ENCODE peak calls at places on chromosomes 2 and 18, in five cellular contexts. One of them, this sample, is unnamed.

GRCh38 chr2:181790716-181791649 is 100.5 kb upstream of the ITPRID2 start:
- DNase-seq in HuH-7: no peak
- DNase-seq in hypothalamus: no peak
- DNase-seq in stimulated activated CD4-positive, alpha-beta T cell treated with anti-CD3 and anti-CD28 coated beads, TNF-alpha, amount 100 ng/mL, for 4 hours: no peak
- DNase-seq in HFFc6: peak
- DNase-seq in this sample: peak

GRCh38 chr18:35005963-35006577 is 35.1 kb upstream of the MAPRE2 start:
- DNase-seq in HuH-7: peak
- DNase-seq in hypothalamus: no peak
- DNase-seq in stimulated activated CD4-positive, alpha-beta T cell treated with anti-CD3 and anti-CD28 coated beads, TNF-alpha, amount 100 ng/mL, for 4 hours: no peak
- DNase-seq in HFFc6: peak
- DNase-seq in this sample: peak

GRCh38 chr2:142095647-142096046 is 35.2 kb downstream of the LRP1B start:
- DNase-seq in HuH-7: no peak
- DNase-seq in hypothalamus: no peak
- DNase-seq in stimulated activated CD4-positive, alpha-beta T cell treated with anti-CD3 and anti-CD28 coated beads, TNF-alpha, amount 100 ng/mL, for 4 hours: no peak
- DNase-seq in HFFc6: no peak
- DNase-seq in this sample: no peak

GRCh38 chr18:10226971-10227370 is 227.5 kb upstream of the APCDD1 start:
- DNase-seq in HuH-7: no peak
- DNase-seq in hypothalamus: no peak
- DNase-seq in stimulated activated CD4-positive, alpha-beta T cell treated with anti-CD3 and anti-CD28 coated beads, TNF-alpha, amount 100 ng/mL, for 4 hours: no peak
- DNase-seq in HFFc6: no peak
- DNase-seq in this sample: no peak

GRCh38 chr18:5425721-5426120 is 118.1 kb downstream of the EPB41L3 start:
- DNase-seq in HuH-7: no peak
- DNase-seq in hypothalamus: no peak
- DNase-seq in stimulated activated CD4-positive, alpha-beta T cell treated with anti-CD3 and anti-CD28 coated beads, TNF-alpha, amount 100 ng/mL, for 4 hours: no peak
- DNase-seq in HFFc6: no peak
- DNase-seq in this sample: no peak

GRCh38 chr2:112483821-112484220 is 1.9 kb downstream of the TTL start:
- DNase-seq in HuH-7: no peak
- DNase-seq in hypothalamus: no peak
- DNase-seq in stimulated activated CD4-positive, alpha-beta T cell treated with anti-CD3 and anti-CD28 coated beads, TNF-alpha, amount 100 ng/mL, for 4 hours: no peak
- DNase-seq in HFFc6: no peak
- DNase-seq in this sample: no peak

GRCh38 chr2:37350917-37351316 is 6.5 kb downstream of the QPCT start:
- DNase-seq in HuH-7: no peak
- DNase-seq in hypothalamus: no peak
- DNase-seq in stimulated activated CD4-positive, alpha-beta T cell treated with anti-CD3 and anti-CD28 coated beads, TNF-alpha, amount 100 ng/mL, for 4 hours: no peak
- DNase-seq in HFFc6: no peak
- DNase-seq in this sample: no peak

GRCh38 chr18:46917808-46918600 is 602 bp downstream of the KATNAL2 start:
- DNase-seq in HuH-7: no peak
- DNase-seq in hypothalamus: no peak
- DNase-seq in stimulated activated CD4-positive, alpha-beta T cell treated with anti-CD3 and anti-CD28 coated beads, TNF-alpha, amount 100 ng/mL, for 4 hours: no peak
- DNase-seq in HFFc6: peak
- DNase-seq in this sample: peak

GRCh38 chr2:14451312-14451711 is 181.2 kb upstream of the LRATD1 start:
- DNase-seq in HuH-7: no peak
- DNase-seq in hypothalamus: no peak
- DNase-seq in stimulated activated CD4-positive, alpha-beta T cell treated with anti-CD3 and anti-CD28 coated beads, TNF-alpha, amount 100 ng/mL, for 4 hours: no peak
- DNase-seq in HFFc6: no peak
- DNase-seq in this sample: no peak

GRCh38 chr2:225177098-225177497 is 134.8 kb upstream of the DOCK10 start:
- DNase-seq in HuH-7: no peak
- DNase-seq in hypothalamus: no peak
- DNase-seq in stimulated activated CD4-positive, alpha-beta T cell treated with anti-CD3 and anti-CD28 coated beads, TNF-alpha, amount 100 ng/mL, for 4 hours: no peak
- DNase-seq in HFFc6: peak
- DNase-seq in this sample: no peak

GRCh38 chr2:213232649-213233437 is 51.4 kb upstream of the SPAG16 start:
- DNase-seq in HuH-7: no peak
- DNase-seq in hypothalamus: no peak
- DNase-seq in stimulated activated CD4-positive, alpha-beta T cell treated with anti-CD3 and anti-CD28 coated beads, TNF-alpha, amount 100 ng/mL, for 4 hours: no peak
- DNase-seq in HFFc6: peak
- DNase-seq in this sample: no peak

GRCh38 chr2:56034258-56034657 is 110.7 kb upstream of the EFEMP1 start:
- DNase-seq in HuH-7: no peak
- DNase-seq in hypothalamus: no peak
- DNase-seq in stimulated activated CD4-positive, alpha-beta T cell treated with anti-CD3 and anti-CD28 coated beads, TNF-alpha, amount 100 ng/mL, for 4 hours: no peak
- DNase-seq in HFFc6: no peak
- DNase-seq in this sample: no peak

GRCh38 chr2:160612266-160612864 is 118.8 kb upstream of the RBMS1 start:
- DNase-seq in HuH-7: no peak
- DNase-seq in hypothalamus: no peak
- DNase-seq in stimulated activated CD4-positive, alpha-beta T cell treated with anti-CD3 and anti-CD28 coated beads, TNF-alpha, amount 100 ng/mL, for 4 hours: no peak
- DNase-seq in HFFc6: no peak
- DNase-seq in this sample: no peak

GRCh38 chr2:36380624-36381481 is 25.3 kb downstream of the CRIM1 start:
- DNase-seq in HuH-7: peak
- DNase-seq in hypothalamus: no peak
- DNase-seq in stimulated activated CD4-positive, alpha-beta T cell treated with anti-CD3 and anti-CD28 coated beads, TNF-alpha, amount 100 ng/mL, for 4 hours: no peak
- DNase-seq in HFFc6: peak
- DNase-seq in this sample: peak

GRCh38 chr2:197500503-197501179 is 462 bp downstream of the HSPE1 start:
- DNase-seq in HuH-7: no peak
- DNase-seq in hypothalamus: no peak
- DNase-seq in stimulated activated CD4-positive, alpha-beta T cell treated with anti-CD3 and anti-CD28 coated beads, TNF-alpha, amount 100 ng/mL, for 4 hours: no peak
- DNase-seq in HFFc6: no peak
- DNase-seq in this sample: no peak

GRCh38 chr2:176658708-176659107 is 389.5 kb downstream of the MTX2 start:
- DNase-seq in HuH-7: no peak
- DNase-seq in hypothalamus: no peak
- DNase-seq in stimulated activated CD4-positive, alpha-beta T cell treated with anti-CD3 and anti-CD28 coated beads, TNF-alpha, amount 100 ng/mL, for 4 hours: no peak
- DNase-seq in HFFc6: no peak
- DNase-seq in this sample: no peak

GRCh38 chr2:216328347-216328746 is 43.9 kb downstream of the MARCHF4 start:
- DNase-seq in HuH-7: peak
- DNase-seq in hypothalamus: no peak
- DNase-seq in stimulated activated CD4-positive, alpha-beta T cell treated with anti-CD3 and anti-CD28 coated beads, TNF-alpha, amount 100 ng/mL, for 4 hours: no peak
- DNase-seq in HFFc6: no peak
- DNase-seq in this sample: no peak

GRCh38 chr2:131682122-131682944 is 154.6 kb downstream of the CCDC74A start:
- DNase-seq in HuH-7: peak
- DNase-seq in hypothalamus: peak
- DNase-seq in stimulated activated CD4-positive, alpha-beta T cell treated with anti-CD3 and anti-CD28 coated beads, TNF-alpha, amount 100 ng/mL, for 4 hours: peak
- DNase-seq in HFFc6: peak
- DNase-seq in this sample: peak

GRCh38 chr2:212379103-212379502 is 159.5 kb downstream of the ERBB4 start:
- DNase-seq in HuH-7: no peak
- DNase-seq in hypothalamus: no peak
- DNase-seq in stimulated activated CD4-positive, alpha-beta T cell treated with anti-CD3 and anti-CD28 coated beads, TNF-alpha, amount 100 ng/mL, for 4 hours: no peak
- DNase-seq in HFFc6: no peak
- DNase-seq in this sample: no peak

GRCh38 chr2:98445167-98445522 is 487 bp downstream of the INPP4A start:
- DNase-seq in HuH-7: peak
- DNase-seq in hypothalamus: no peak
- DNase-seq in stimulated activated CD4-positive, alpha-beta T cell treated with anti-CD3 and anti-CD28 coated beads, TNF-alpha, amount 100 ng/mL, for 4 hours: no peak
- DNase-seq in HFFc6: no peak
- DNase-seq in this sample: no peak

GRCh38 chr2:235029054-235029453 is 77.2 kb downstream of the SH3BP4 start:
- DNase-seq in HuH-7: no peak
- DNase-seq in hypothalamus: no peak
- DNase-seq in stimulated activated CD4-positive, alpha-beta T cell treated with anti-CD3 and anti-CD28 coated beads, TNF-alpha, amount 100 ng/mL, for 4 hours: no peak
- DNase-seq in HFFc6: no peak
- DNase-seq in this sample: no peak

GRCh38 chr2:72673279-72673678 is 152.6 kb downstream of the EXOC6B start:
- DNase-seq in HuH-7: peak
- DNase-seq in hypothalamus: no peak
- DNase-seq in stimulated activated CD4-positive, alpha-beta T cell treated with anti-CD3 and anti-CD28 coated beads, TNF-alpha, amount 100 ng/mL, for 4 hours: no peak
- DNase-seq in HFFc6: no peak
- DNase-seq in this sample: no peak

GRCh38 chr2:204072443-204073324 is 136.1 kb downstream of the ICOS start:
- DNase-seq in HuH-7: peak
- DNase-seq in hypothalamus: no peak
- DNase-seq in stimulated activated CD4-positive, alpha-beta T cell treated with anti-CD3 and anti-CD28 coated beads, TNF-alpha, amount 100 ng/mL, for 4 hours: peak
- DNase-seq in HFFc6: no peak
- DNase-seq in this sample: no peak

GRCh38 chr2:28951910-28952805 is 28.9 kb upstream of the TOGARAM2 start:
- DNase-seq in HuH-7: no peak
- DNase-seq in hypothalamus: no peak
- DNase-seq in stimulated activated CD4-positive, alpha-beta T cell treated with anti-CD3 and anti-CD28 coated beads, TNF-alpha, amount 100 ng/mL, for 4 hours: no peak
- DNase-seq in HFFc6: no peak
- DNase-seq in this sample: no peak

GRCh38 chr18:13527256-13527655 is 199.1 kb downstream of the FAM210A start:
- DNase-seq in HuH-7: no peak
- DNase-seq in hypothalamus: no peak
- DNase-seq in stimulated activated CD4-positive, alpha-beta T cell treated with anti-CD3 and anti-CD28 coated beads, TNF-alpha, amount 100 ng/mL, for 4 hours: no peak
- DNase-seq in HFFc6: no peak
- DNase-seq in this sample: no peak

GRCh38 chr2:239267411-239267941 is 133.3 kb downstream of the HDAC4 start:
- DNase-seq in HuH-7: no peak
- DNase-seq in hypothalamus: no peak
- DNase-seq in stimulated activated CD4-positive, alpha-beta T cell treated with anti-CD3 and anti-CD28 coated beads, TNF-alpha, amount 100 ng/mL, for 4 hours: peak
- DNase-seq in HFFc6: peak
- DNase-seq in this sample: no peak

GRCh38 chr2:223027442-223027841 is 24.5 kb upstream of the KCNE4 start:
- DNase-seq in HuH-7: no peak
- DNase-seq in hypothalamus: no peak
- DNase-seq in stimulated activated CD4-positive, alpha-beta T cell treated with anti-CD3 and anti-CD28 coated beads, TNF-alpha, amount 100 ng/mL, for 4 hours: no peak
- DNase-seq in HFFc6: peak
- DNase-seq in this sample: no peak

GRCh38 chr18:13463526-13463925 is 245.0 kb downstream of the LDLRAD4 start:
- DNase-seq in HuH-7: no peak
- DNase-seq in hypothalamus: no peak
- DNase-seq in stimulated activated CD4-positive, alpha-beta T cell treated with anti-CD3 and anti-CD28 coated beads, TNF-alpha, amount 100 ng/mL, for 4 hours: no peak
- DNase-seq in HFFc6: no peak
- DNase-seq in this sample: no peak

GRCh38 chr2:112153179-112153490 is 14.9 kb downstream of the FBLN7 start:
- DNase-seq in HuH-7: no peak
- DNase-seq in hypothalamus: no peak
- DNase-seq in stimulated activated CD4-positive, alpha-beta T cell treated with anti-CD3 and anti-CD28 coated beads, TNF-alpha, amount 100 ng/mL, for 4 hours: no peak
- DNase-seq in HFFc6: peak
- DNase-seq in this sample: no peak

GRCh38 chr2:113124181-113124961 is 3.0 kb upstream of the IL1RN start:
- DNase-seq in HuH-7: no peak
- DNase-seq in hypothalamus: no peak
- DNase-seq in stimulated activated CD4-positive, alpha-beta T cell treated with anti-CD3 and anti-CD28 coated beads, TNF-alpha, amount 100 ng/mL, for 4 hours: no peak
- DNase-seq in HFFc6: peak
- DNase-seq in this sample: no peak

GRCh38 chr2:202169826-202170424 is 68.5 kb downstream of the SUMO1 start:
- DNase-seq in HuH-7: no peak
- DNase-seq in hypothalamus: no peak
- DNase-seq in stimulated activated CD4-positive, alpha-beta T cell treated with anti-CD3 and anti-CD28 coated beads, TNF-alpha, amount 100 ng/mL, for 4 hours: no peak
- DNase-seq in HFFc6: no peak
- DNase-seq in this sample: no peak

GRCh38 chr2:202261531-202261930 is 4.0 kb upstream of the NOP58 start:
- DNase-seq in HuH-7: no peak
- DNase-seq in hypothalamus: no peak
- DNase-seq in stimulated activated CD4-positive, alpha-beta T cell treated with anti-CD3 and anti-CD28 coated beads, TNF-alpha, amount 100 ng/mL, for 4 hours: no peak
- DNase-seq in HFFc6: peak
- DNase-seq in this sample: no peak

This sample was measured in SW 1271.